ENCODE peak calls at places on chromosomes 4 and X, in four cellular contexts. Y, I, B and K are unnamed samples.

GRCh38 chrX:133668225-133668931 is 253.1 kb upstream of the GPC4 start:
- DNase-seq in Y (no peak), I (no peak), B (peak), K (no peak)

GRCh38 chr4:11149612-11150259 is 279.0 kb downstream of the HS3ST1 start:
- DNase-seq in Y (no peak), B (no peak), I (no peak), K (no peak)

GRCh38 chrX:130091976-130092522 is 18.2 kb downstream of the ELF4 start:
- DNase-seq in B (peak), Y (peak), I (no peak), K (peak)

GRCh38 chr4:15392053-15392805 is 35.6 kb upstream of the C1QTNF7 start:
- DNase-seq in Y (no peak), B (no peak), I (no peak), K (no peak)

GRCh38 chr4:74886490-74886889 is 46.4 kb upstream of the PARM1 start:
- DNase-seq in I (no peak), B (peak), Y (no peak), K (no peak)

GRCh38 chrX:13687203-13687602 is 1.7 kb upstream of the RAB9A start:
- DNase-seq in B (no peak), I (no peak), Y (no peak), K (no peak)

GRCh38 chr4:73692701-73693100 is 47.7 kb upstream of the CXCL8 start:
- DNase-seq in Y (no peak), I (no peak), B (no peak), K (no peak)

GRCh38 chrX:153685751-153686676 is 1.7 kb upstream of the SLC6A8 start:
- DNase-seq in Y (no peak), I (no peak), B (no peak), K (no peak)

GRCh38 chrX:8743126-8743732 is 11.3 kb upstream of the ANOS1 start:
- DNase-seq in B (peak), I (no peak), Y (peak), K (peak)

GRCh38 chrX:81377329-81377728 is 175.4 kb downstream of the SH3BGRL start:
- DNase-seq in Y (peak), B (peak), I (no peak), K (peak)

GRCh38 chr4:79397951-79398350 is 10.1 kb downstream of the GK2 start:
- DNase-seq in B (peak), I (no peak), Y (no peak), K (no peak)

GRCh38 chrX:74242484-74243138 is 61.4 kb upstream of the ZCCHC13 start:
- DNase-seq in B (no peak), Y (no peak), I (no peak), K (no peak)

GRCh38 chr4:119005888-119006287 is 117.2 kb downstream of the SYNPO2 start:
- DNase-seq in I (no peak), Y (no peak), B (peak), K (no peak)

GRCh38 chrX:70479197-70479969 is 34.7 kb downstream of the DLG3 start:
- DNase-seq in Y (no peak), I (no peak), B (no peak), K (no peak)

GRCh38 chr4:184747034-184747830 is 13.3 kb upstream of the CENPU start:
- DNase-seq in B (peak), Y (no peak), I (no peak), K (no peak)